ENCODE peak calls at places on chromosome 5, in ten cellular contexts. Z is kidney epithelial cell, E is fibroblast of pulmonary artery, V is pancreas, L is HCT116, S is psoas muscle, O is WTC11, N is H9, P is BE2C, R is heart left ventricle. I is an unnamed sample.

GRCh38 chr5:142841511-142842255 is 71.5 kb downstream of the ARHGAP26 start:
- DNase-seq in S (peak), P (peak), Z (no peak), E (peak), R (peak), L (no peak), O (peak), N (peak), V (no peak), I (no peak)

GRCh38 chr5:112646139-112646941 is 91.3 kb upstream of the APC start:
- DNase-seq in Z (no peak), V (no peak), R (no peak), O (no peak), N (no peak), S (no peak), E (no peak), P (no peak), L (no peak), I (no peak)

GRCh38 chr5:137718611-137719010 is 17.3 kb downstream of the KLHL3 start:
- DNase-seq in L (no peak), S (no peak), N (no peak), P (peak), R (no peak), O (no peak), Z (no peak), V (no peak), E (no peak), I (no peak)

GRCh38 chr5:76617675-76618074 is 5.5 kb downstream of the F2RL2 start:
- DNase-seq in P (no peak), E (peak), N (no peak), L (no peak), Z (no peak), S (no peak), O (no peak), R (no peak), V (no peak), I (no peak)

GRCh38 chr5:97078958-97079357 is 63.5 kb downstream of the LIX1 start:
- DNase-seq in O (no peak), P (no peak), V (no peak), L (no peak), E (no peak), S (no peak), R (no peak), N (no peak), Z (no peak), I (no peak)

GRCh38 chr5:61023131-61023530 is 78.1 kb downstream of the NDUFAF2 start:
- DNase-seq in S (no peak), Z (no peak), N (no peak), O (no peak), E (peak), L (no peak), V (no peak), R (no peak), P (no peak), I (peak)

GRCh38 chr5:57221049-57221568 is 47.2 kb downstream of the GPBP1 start:
- DNase-seq in N (no peak), Z (no peak), L (peak), S (no peak), V (no peak), E (peak), R (no peak), P (no peak), O (no peak), I (peak)

GRCh38 chr5:60334281-60334713 is 365.7 kb downstream of the DEPDC1B start:
- DNase-seq in P (peak), S (no peak), N (no peak), Z (peak), E (peak), O (no peak), R (no peak), L (no peak), V (no peak), I (peak)

GRCh38 chr5:64635056-64635686 is 55.1 kb upstream of the SHISAL2B start:
- DNase-seq in O (no peak), Z (no peak), N (no peak), V (no peak), E (peak), S (no peak), P (no peak), L (peak), R (no peak), I (peak)

GRCh38 chr5:160293901-160294561 is 18.3 kb downstream of the CCNJL start:
- DNase-seq in P (no peak), S (no peak), L (no peak), O (no peak), E (peak), V (no peak), Z (no peak), R (no peak), N (peak), I (no peak)

GRCh38 chr5:176173647-176174046 is 64.6 kb upstream of the SIMC1 start:
- DNase-seq in O (no peak), P (no peak), N (no peak), Z (no peak), R (no peak), L (no peak), S (no peak), V (no peak), E (no peak), I (no peak)

GRCh38 chr5:77645158-77645994 is 6.9 kb upstream of the OTP start:
- DNase-seq in V (peak), R (peak), S (no peak), L (peak), P (peak), E (no peak), O (peak), N (peak), Z (no peak), I (no peak)

GRCh38 chr5:144487207-144487606 is 316.5 kb downstream of the KCTD16 start:
- DNase-seq in E (no peak), R (no peak), S (no peak), O (peak), P (no peak), V (no peak), N (peak), Z (no peak), L (no peak), I (no peak)

GRCh38 chr5:151619812-151620462 is 28.8 kb upstream of the FAT2 start:
- DNase-seq in P (no peak), E (no peak), Z (no peak), O (peak), N (peak), V (no peak), L (no peak), R (no peak), S (no peak), I (peak)

GRCh38 chr5:83151821-83152220 is 74.5 kb downstream of the XRCC4 start:
- DNase-seq in V (no peak), E (peak), S (no peak), N (no peak), Z (no peak), R (no peak), L (no peak), O (no peak), P (no peak), I (no peak)

GRCh38 chr5:139342423-139342723 is 719 bp downstream of the PAIP2 start:
- DNase-seq in L (no peak), N (no peak), O (no peak), S (no peak), R (no peak), P (no peak), E (no peak), V (no peak), Z (no peak), I (no peak)

GRCh38 chr5:133113331-133114061 is 61.7 kb downstream of the HSPA4 start:
- DNase-seq in V (no peak), S (no peak), E (peak), L (no peak), P (no peak), R (no peak), N (no peak), Z (peak), O (no peak), I (peak)

GRCh38 chr5:141514330-141515111 is 25.6 kb downstream of the PCDHGC5 start:
- DNase-seq in S (no peak), Z (no peak), O (peak), N (peak), R (no peak), V (no peak), P (peak), L (no peak), E (peak), I (peak)

GRCh38 chr5:142056831-142057696 is 44.2 kb upstream of the GNPDA1 start:
- DNase-seq in S (no peak), N (no peak), Z (no peak), R (no peak), L (no peak), P (no peak), V (no peak), E (no peak), O (no peak), I (peak)

GRCh38 chr5:146716636-146717035 is 161.9 kb downstream of the PPP2R2B start:
- DNase-seq in N (no peak), V (no peak), O (no peak), E (no peak), Z (no peak), S (no peak), L (no peak), P (no peak), R (no peak), I (no peak)

GRCh38 chr5:163809480-163809879 is 304.1 kb downstream of the MAT2B start:
- DNase-seq in E (peak), N (no peak), O (no peak), S (no peak), P (peak), Z (no peak), L (no peak), V (no peak), R (no peak), I (no peak)

GRCh38 chr5:122126177-122126701 is 3.1 kb upstream of the ZNF474 start:
- DNase-seq in N (no peak), E (peak), Z (peak), P (no peak), S (no peak), L (no peak), O (no peak), R (no peak), V (no peak), I (peak)

GRCh38 chr5:170501361-170501760 is 2.5 kb upstream of the KCNIP1 start:
- DNase-seq in O (no peak), N (no peak), E (no peak), P (no peak), S (no peak), L (no peak), V (no peak), Z (no peak), R (no peak), I (no peak)

GRCh38 chr5:179215576-179215975 is 129.7 kb downstream of the ADAMTS2 start:
- DNase-seq in R (no peak), Z (no peak), S (no peak), L (no peak), O (no peak), E (peak), N (no peak), V (no peak), P (no peak), I (no peak)

GRCh38 chr5:61162832-61163567 is 732 bp upstream of the SMIM15 start:
- DNase-seq in E (peak), S (no peak), P (peak), L (no peak), Z (peak), R (no peak), V (no peak), O (no peak), N (no peak), I (no peak)

GRCh38 chr5:63822633-63823032 is 139.6 kb downstream of the HTR1A start:
- DNase-seq in E (no peak), R (no peak), Z (no peak), L (no peak), S (no peak), O (no peak), P (no peak), V (no peak), N (no peak), I (no peak)

GRCh38 chr5:138588013-138588788 is 13.0 kb upstream of the HSPA9 start:
- DNase-seq in S (no peak), N (no peak), R (no peak), O (no peak), P (no peak), E (no peak), L (no peak), Z (no peak), V (no peak), I (no peak)

GRCh38 chr5:145856285-145856818 is 16.5 kb downstream of the GRXCR2 start:
- DNase-seq in O (peak), S (peak), V (peak), E (peak), L (no peak), Z (no peak), P (no peak), R (peak), N (peak), I (no peak)

GRCh38 chr5:176155882-176156497 is 82.2 kb upstream of the SIMC1 start:
- DNase-seq in S (no peak), L (no peak), N (no peak), E (no peak), O (no peak), Z (no peak), R (no peak), P (no peak), V (no peak), I (no peak)

GRCh38 chr5:149113669-149114068 is 27.6 kb upstream of the ABLIM3 start:
- DNase-seq in E (peak), P (no peak), V (no peak), L (no peak), R (no peak), Z (no peak), O (no peak), N (no peak), S (no peak), I (no peak)

GRCh38 chr5:62152394-62153123 is 153.4 kb upstream of the KIF2A start:
- DNase-seq in N (no peak), S (no peak), E (no peak), V (no peak), R (no peak), L (no peak), O (no peak), Z (no peak), P (no peak), I (no peak)

GRCh38 chr5:79480991-79481390 is 32.9 kb downstream of the HOMER1 start:
- DNase-seq in R (no peak), V (no peak), O (no peak), N (no peak), L (no peak), Z (no peak), S (no peak), P (no peak), E (no peak), I (no peak)

GRCh38 chr5:141734501-141735231 is 52.6 kb upstream of the ARAP3 start:
- DNase-seq in L (no peak), R (no peak), S (no peak), N (peak), E (peak), Z (no peak), P (no peak), O (peak), V (no peak), I (peak)

GRCh38 chr5:30343707-30344106 is 849.8 kb upstream of the CDH6 start:
- DNase-seq in O (no peak), Z (no peak), L (no peak), R (no peak), S (no peak), N (no peak), P (no peak), V (no peak), E (no peak), I (peak)

GRCh38 chr5:25006734-25007133 is 362.0 kb upstream of the CDH10 start:
- DNase-seq in R (no peak), Z (peak), P (no peak), E (peak), N (no peak), V (no peak), S (no peak), L (no peak), O (no peak), I (peak)

GRCh38 chr5:96256795-96257470 is 176.1 kb downstream of the PCSK1 start:
- DNase-seq in L (peak), R (no peak), V (no peak), O (no peak), P (peak), N (no peak), E (peak), S (no peak), Z (no peak), I (no peak)

DNA sequence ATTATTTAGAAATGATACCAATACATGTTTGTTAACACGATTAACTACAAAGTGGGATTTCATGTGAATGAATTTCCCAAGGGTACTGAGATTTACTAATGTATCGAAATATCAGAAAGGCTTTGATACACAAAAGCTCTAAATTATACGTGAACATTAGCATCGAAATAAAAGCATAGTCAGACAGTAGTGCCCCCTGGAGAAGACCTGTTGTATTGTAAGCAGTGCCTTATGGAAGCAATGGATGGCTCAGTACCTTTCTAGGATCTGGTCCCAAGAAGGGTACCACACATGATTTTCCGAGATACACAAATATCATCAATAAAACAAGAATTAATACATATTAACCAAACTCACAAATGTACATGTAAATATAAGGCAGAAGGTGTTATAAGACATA is 153.8 kb downstream of the CDH12 start:
- DNase-seq in S (no peak), L (no peak), R (no peak), Z (no peak), V (no peak), O (no peak), N (no peak), E (no peak), P (no peak), I (no peak)
- TF ChIP-seq CTCF in S (no peak), L (no peak), R (no peak), Z (no peak), V (no peak), O (no peak), N (peak), E (no peak), P (peak), I (no peak)

GRCh38 chr5:154172785-154173184 is 17.7 kb upstream of the GALNT10 start:
- DNase-seq in Z (no peak), E (no peak), L (no peak), R (no peak), N (no peak), P (no peak), O (no peak), S (no peak), V (no peak), I (no peak)
- TF ChIP-seq CTCF in Z (no peak), E (no peak), L (no peak), R (no peak), N (no peak), P (no peak), O (no peak), S (no peak), V (no peak), I (no peak)

GRCh38 chr5:150286820-150287219 is 2.8 kb downstream of the CAMK2A start:
- DNase-seq in E (no peak), L (peak), P (peak), V (peak), S (no peak), Z (no peak), O (peak), N (peak), R (no peak), I (no peak)
- TF ChIP-seq CTCF in E (peak), L (peak), P (peak), V (no peak), S (peak), Z (peak), O (peak), N (peak), R (peak), I (peak)

DNA sequence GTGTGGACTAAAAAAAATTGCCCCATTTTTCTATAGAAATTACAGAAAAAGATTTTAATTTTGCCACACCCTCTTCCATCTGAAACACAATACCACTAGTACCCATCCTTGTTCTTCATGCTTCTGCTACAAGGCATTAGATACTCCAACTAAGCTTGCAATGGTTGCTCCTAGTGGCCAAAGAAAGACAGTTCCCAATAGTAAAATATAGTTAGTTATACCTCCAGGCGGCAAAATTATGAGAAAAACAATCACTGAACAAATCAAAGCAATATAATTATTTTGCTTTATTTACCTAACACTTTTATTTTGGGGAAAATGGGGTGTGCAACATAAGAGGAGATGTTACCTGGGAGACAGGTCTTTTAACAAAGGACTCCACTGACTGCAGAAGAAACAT is 101.2 kb downstream of the RAPGEF6 start:
- DNase-seq in O (no peak), E (no peak), Z (no peak), P (no peak), V (no peak), N (no peak), R (no peak), L (no peak), S (no peak), I (no peak)
- TF ChIP-seq CTCF in O (no peak), E (peak), Z (peak), P (peak), V (no peak), N (peak), R (no peak), L (peak), S (no peak), I (peak)

DNA sequence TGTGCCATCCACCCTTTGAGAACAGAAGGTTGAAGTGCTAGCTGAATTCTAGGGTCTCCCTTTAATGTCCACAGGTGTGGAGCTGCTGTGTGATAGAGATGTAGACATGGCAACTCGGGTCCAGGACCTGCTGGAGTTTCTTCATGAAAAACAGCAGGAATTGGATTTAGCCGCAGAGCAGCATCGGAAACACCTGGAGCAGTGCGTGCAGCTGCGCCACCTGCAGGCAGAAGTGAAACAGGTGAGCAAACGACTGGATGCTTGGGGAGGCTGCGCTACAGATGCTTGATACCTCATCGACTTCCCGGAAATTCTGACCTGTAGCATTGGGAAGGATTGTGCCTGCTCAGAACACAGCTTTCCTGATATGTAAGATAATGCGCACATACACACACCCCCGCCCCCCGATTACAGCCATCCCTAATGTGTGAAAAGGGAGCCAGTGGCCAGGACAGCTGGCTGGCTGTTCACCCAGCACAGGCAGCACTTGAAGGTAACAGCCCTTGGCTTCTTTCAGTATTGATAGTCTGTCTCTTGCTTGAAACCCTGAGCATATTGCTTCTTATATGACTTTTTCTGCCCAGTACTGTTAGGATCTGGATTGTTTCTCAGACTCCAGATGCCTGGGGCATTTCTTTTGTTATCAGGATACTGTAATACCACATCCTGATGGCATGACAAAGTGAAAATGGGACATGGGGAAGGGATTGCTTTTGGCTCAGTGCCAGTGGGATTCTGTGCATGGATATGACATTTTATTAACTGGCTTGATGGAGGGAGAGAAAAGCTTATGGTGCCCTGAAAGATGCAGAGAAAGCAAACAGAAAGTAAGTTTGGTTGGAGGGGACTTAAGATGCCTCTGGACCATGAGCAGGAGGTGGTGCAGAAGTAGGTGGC is 216.8 kb upstream of the OTULINL start:
- DNase-seq in R (no peak), L (peak), V (peak), Z (no peak), N (peak), P (peak), E (peak), S (no peak), O (peak), I (no peak)
- TF ChIP-seq CTCF in R (peak), L (peak), V (peak), Z (peak), N (peak), P (peak), E (peak), S (peak), O (peak), I (peak)

GRCh38 chr5:102971693-102972293 is 148.1 kb downstream of the GIN1 start:
- DNase-seq in R (no peak), N (no peak), L (peak), P (no peak), E (peak), S (no peak), Z (no peak), O (no peak), V (no peak), I (peak)
- TF ChIP-seq CTCF in R (peak), N (peak), L (peak), P (no peak), E (peak), S (peak), Z (peak), O (no peak), V (no peak), I (peak)

GRCh38 chr5:98349251-98349989 is 424.0 kb upstream of the RGMB start:
- DNase-seq in V (no peak), P (no peak), S (no peak), E (peak), N (no peak), R (no peak), L (peak), O (no peak), Z (peak), I (no peak)
- TF ChIP-seq CTCF in V (no peak), P (peak), S (no peak), E (peak), N (peak), R (no peak), L (peak), O (peak), Z (peak), I (no peak)

GRCh38 chr5:43066231-43066798 is 26.2 kb upstream of the ANXA2R start:
- DNase-seq in L (peak), N (peak), O (peak), P (peak), S (peak), V (peak), R (peak), E (peak), Z (no peak), I (no peak)
- TF ChIP-seq CTCF in L (no peak), N (no peak), O (no peak), P (no peak), S (no peak), V (no peak), R (no peak), E (no peak), Z (no peak), I (no peak)

GRCh38 chr5:131496400-131496713 is 138.7 kb downstream of the RAPGEF6 start:
- DNase-seq in R (no peak), O (no peak), Z (no peak), L (no peak), S (no peak), V (no peak), N (no peak), E (no peak), P (no peak), I (no peak)
- TF ChIP-seq CTCF in R (no peak), O (no peak), Z (peak), L (no peak), S (no peak), V (no peak), N (no peak), E (no peak), P (no peak), I (no peak)

I was measured in astrocyte of the cerebellum.